ENCODE peak calls at places on chromosomes 12 and 14, in eight cellular contexts. B is HFF-Myc; H is anterior cingulate cortex; I is T-helper 1 cell; U is body of pancreas; Q is spleen; F is A549; K is stimulated activated CD4-positive, alpha-beta T cell treated with anti-CD3 and anti-CD28 coated beads, Interleukin-2, amount 100 ng/mL, for 24 hours. W is an unnamed sample.

GRCh38 chr14:71012888-71013287 is 105.6 kb downstream of the PCNX1 start:
- DNase-seq in U (no peak), I (no peak), K (no peak), Q (no peak), F (no peak), H (no peak), B (no peak), W (no peak)

GRCh38 chr12:77728018-77728417 is 102.7 kb upstream of the NAV3 start:
- DNase-seq in Q (no peak), U (no peak), H (no peak), K (no peak), F (no peak), I (no peak), B (no peak), W (no peak)

GRCh38 chr12:14723763-14724162 is 27.4 kb upstream of the GUCY2C start:
- DNase-seq in B (peak), I (peak), Q (no peak), K (peak), H (no peak), U (peak), F (peak), W (peak)

GRCh38 chr14:38257500-38257899 is 1.6 kb upstream of the CLEC14A start:
- DNase-seq in K (no peak), B (no peak), I (no peak), Q (no peak), U (no peak), H (no peak), F (no peak), W (no peak)

GRCh38 chr12:19035552-19035951 is 94.0 kb upstream of the PLEKHA5 start:
- DNase-seq in U (no peak), H (no peak), I (no peak), K (no peak), Q (no peak), B (no peak), F (no peak), W (no peak)

GRCh38 chr14:104970231-104971068 is 7.7 kb downstream of the AHNAK2 start:
- DNase-seq in H (no peak), K (no peak), B (peak), F (peak), Q (peak), U (no peak), I (no peak), W (peak)

GRCh38 chr12:49970658-49971057 is 2.1 kb upstream of the AQP6 start:
- DNase-seq in B (no peak), K (no peak), U (no peak), I (no peak), Q (no peak), F (no peak), H (no peak), W (no peak)

GRCh38 chr12:54419088-54419887 is at the start of gene ITGA5:
- DNase-seq in F (peak), H (no peak), Q (peak), U (peak), B (no peak), I (peak), K (peak), W (peak)

GRCh38 chr14:91369628-91370445 is 47.8 kb downstream of the CCDC88C start:
- DNase-seq in U (no peak), B (no peak), K (peak), F (no peak), I (no peak), Q (no peak), H (no peak), W (no peak)

GRCh38 chr12:10190558-10191388 is 11.9 kb downstream of the TMEM52B start:
- DNase-seq in B (no peak), I (peak), K (peak), Q (no peak), H (peak), U (peak), F (peak), W (peak)

GRCh38 chr12:46187023-46187422 is 81.8 kb downstream of the SLC38A1 start:
- DNase-seq in Q (no peak), I (no peak), U (no peak), B (peak), H (no peak), F (no peak), K (no peak), W (no peak)

GRCh38 chr14:26867171-26867757 is 269.4 kb upstream of the NOVA1 start:
- DNase-seq in U (peak), B (no peak), I (no peak), H (no peak), K (no peak), F (peak), Q (no peak), W (no peak)

GRCh38 chr12:40892528-40892927 is 200.3 kb downstream of the CNTN1 start:
- DNase-seq in U (no peak), B (no peak), H (no peak), I (no peak), K (no peak), Q (no peak), F (no peak), W (no peak)

GRCh38 chr12:6927379-6927991 is at the start of gene ATN1:
- DNase-seq in U (peak), F (peak), I (peak), H (peak), K (peak), B (no peak), Q (peak), W (peak)

GRCh38 chr14:96567289-96567899 is 65.2 kb downstream of the PAPOLA start:
- DNase-seq in H (no peak), I (no peak), Q (no peak), F (peak), U (no peak), K (no peak), B (no peak), W (no peak)